ENCODE peak calls at places on chromosomes 13 and 19, in nine cellular contexts. C is activated CD8-positive, alpha-beta memory T cell treated with anti-CD3 and anti-CD28 coated beads, Interleukin-2, amount 50 U/mL, for 4 hours; F is LNCaP clone FGC; Y is non-pigmented ciliary epithelial cell; L is NCI-H69; P is right cardiac atrium; O is fibroblast of lung; D is RWPE1; H is NCI-H524. V is an unnamed sample.

GRCh38 chr13:73698859-73699258 is 435.3 kb downstream of the KLF12 start:
- DNase-seq in D (no peak), L (no peak), C (no peak), P (no peak), F (no peak), H (no peak), O (peak; percentile 36), Y (no peak), V (no peak)

GRCh38 chr13:51912511-51913225 is 50.9 kb downstream of the CCDC70 start:
- DNase-seq in O (no peak), F (no peak), P (no peak), L (no peak), H (no peak), C (no peak), Y (no peak), D (no peak), V (no peak)

GRCh38 chr13:32905864-32906180 is 110.4 kb upstream of the KL start:
- DNase-seq in D (no peak), L (no peak), Y (no peak), H (no peak), F (no peak), C (no peak), P (peak; percentile 40), O (peak; percentile 56), V (no peak)

GRCh38 chr13:105655046-105655445 is 880.4 kb downstream of the EFNB2 start:
- DNase-seq in P (no peak), L (no peak), H (no peak), C (no peak), Y (peak; percentile 53), D (peak; percentile 9), F (no peak), O (peak; percentile 83), V (no peak)

GRCh38 chr19:55042688-55043087 is 4.6 kb upstream of the GP6 start:
- DNase-seq in P (no peak), H (no peak), C (no peak), L (no peak), Y (no peak), D (no peak), O (no peak), F (no peak), V (no peak)

GRCh38 chr19:58117841-58118575 is 20.0 kb upstream of the ZSCAN18 start:
- DNase-seq in H (no peak), L (no peak), O (no peak), C (no peak), P (no peak), D (no peak), F (no peak), Y (no peak), V (no peak)

GRCh38 chr13:26721251-26721939 is 39.2 kb downstream of the GPR12 start:
- DNase-seq in L (peak; percentile 66), D (no peak), P (peak; percentile 65), F (no peak), H (peak; percentile 85), O (no peak), C (peak; percentile 20), Y (no peak), V (peak; percentile 16)

GRCh38 chr19:3573162-3573857 is 566 bp downstream of the HMG20B start:
- DNase-seq in L (peak; percentile 65), H (peak; percentile 36), C (no peak), O (no peak), Y (no peak), F (no peak), D (no peak), P (peak; percentile 76), V (no peak)

V was measured in activated naive CD4-positive, alpha-beta T cell treated with anti-CD3 and anti-CD28 coated beads, Interleukin-2, amount 50 U/mL, for 16 hours.